ENCODE peak calls at places on chromosomes 7 and 10, in six cellular contexts. One of them, this sample, is unnamed.

GRCh38 chr10:122086416-122087240 is 97.7 kb downstream of the TACC2 start:
- DNase-seq in thyroid gland: no peak
- DNase-seq in OCI-LY7: no peak
- DNase-seq in fibroblast of mammary gland: no peak
- DNase-seq in kidney epithelial cell: no peak
- DNase-seq in endothelial cell of umbilical vein: no peak
- DNase-seq in this sample: no peak

GRCh38 chr7:128743112-128743772 is 4.1 kb downstream of the CALU start:
- DNase-seq in fibroblast of mammary gland: peak
- DNase-seq in kidney epithelial cell: no peak
- DNase-seq in endothelial cell of umbilical vein: no peak
- DNase-seq in thyroid gland: no peak
- DNase-seq in OCI-LY7: no peak
- DNase-seq in this sample: no peak

GRCh38 chr7:95493247-95493646 is 7.5 kb downstream of the ASB4 start:
- DNase-seq in endothelial cell of umbilical vein: no peak
- DNase-seq in thyroid gland: no peak
- DNase-seq in OCI-LY7: no peak
- DNase-seq in fibroblast of mammary gland: peak
- DNase-seq in kidney epithelial cell: no peak
- DNase-seq in this sample: no peak

GRCh38 chr10:416091-416515 is 273.4 kb downstream of the DIP2C start:
- DNase-seq in kidney epithelial cell: no peak
- DNase-seq in OCI-LY7: peak
- DNase-seq in thyroid gland: no peak
- DNase-seq in endothelial cell of umbilical vein: no peak
- DNase-seq in fibroblast of mammary gland: peak
- DNase-seq in this sample: no peak

GRCh38 chr7:115008465-115009114 is 86.7 kb downstream of the MDFIC start:
- DNase-seq in kidney epithelial cell: no peak
- DNase-seq in OCI-LY7: no peak
- DNase-seq in endothelial cell of umbilical vein: no peak
- DNase-seq in fibroblast of mammary gland: peak
- DNase-seq in thyroid gland: peak
- DNase-seq in this sample: peak

GRCh38 chr10:45000764-45001381 is at the start of gene ZNF22:
- DNase-seq in fibroblast of mammary gland: peak
- DNase-seq in OCI-LY7: peak
- DNase-seq in kidney epithelial cell: no peak
- DNase-seq in endothelial cell of umbilical vein: peak
- DNase-seq in thyroid gland: peak
- DNase-seq in this sample: peak

GRCh38 chr7:123823898-123824753 is 20.8 kb upstream of the HYAL4 start:
- DNase-seq in endothelial cell of umbilical vein: no peak
- DNase-seq in fibroblast of mammary gland: no peak
- DNase-seq in kidney epithelial cell: no peak
- DNase-seq in thyroid gland: no peak
- DNase-seq in OCI-LY7: no peak
- DNase-seq in this sample: peak

GRCh38 chr10:131453772-131454634 is 142.5 kb upstream of the TCERG1L start:
- DNase-seq in OCI-LY7: peak
- DNase-seq in endothelial cell of umbilical vein: no peak
- DNase-seq in kidney epithelial cell: no peak
- DNase-seq in fibroblast of mammary gland: peak
- DNase-seq in thyroid gland: peak
- DNase-seq in this sample: peak

GRCh38 chr10:96618648-96619047 is 31.8 kb upstream of the TM9SF3 start:
- DNase-seq in endothelial cell of umbilical vein: no peak
- DNase-seq in thyroid gland: peak
- DNase-seq in fibroblast of mammary gland: no peak
- DNase-seq in kidney epithelial cell: no peak
- DNase-seq in OCI-LY7: no peak
- DNase-seq in this sample: no peak

GRCh38 chr10:3067859-3068179 is 471 bp downstream of the PFKP start:
- DNase-seq in endothelial cell of umbilical vein: no peak
- DNase-seq in fibroblast of mammary gland: no peak
- DNase-seq in OCI-LY7: peak
- DNase-seq in kidney epithelial cell: no peak
- DNase-seq in thyroid gland: no peak
- DNase-seq in this sample: no peak

GRCh38 chr7:132247995-132248618 is 328.2 kb downstream of the PLXNA4 start:
- DNase-seq in OCI-LY7: no peak
- DNase-seq in thyroid gland: no peak
- DNase-seq in fibroblast of mammary gland: no peak
- DNase-seq in kidney epithelial cell: no peak
- DNase-seq in endothelial cell of umbilical vein: no peak
- DNase-seq in this sample: no peak

GRCh38 chr10:131882590-131883451 is 18.0 kb upstream of the PPP2R2D start:
- DNase-seq in thyroid gland: no peak
- DNase-seq in kidney epithelial cell: no peak
- DNase-seq in fibroblast of mammary gland: no peak
- DNase-seq in endothelial cell of umbilical vein: no peak
- DNase-seq in OCI-LY7: no peak
- DNase-seq in this sample: no peak

GRCh38 chr7:133484135-133484534 is 231.3 kb downstream of the EXOC4 start:
- DNase-seq in kidney epithelial cell: peak
- DNase-seq in thyroid gland: no peak
- DNase-seq in OCI-LY7: peak
- DNase-seq in fibroblast of mammary gland: no peak
- DNase-seq in endothelial cell of umbilical vein: no peak
- DNase-seq in this sample: no peak

GRCh38 chr10:77086081-77086480 is 551.5 kb downstream of the KCNMA1 start:
- DNase-seq in OCI-LY7: no peak
- DNase-seq in thyroid gland: no peak
- DNase-seq in kidney epithelial cell: no peak
- DNase-seq in endothelial cell of umbilical vein: no peak
- DNase-seq in fibroblast of mammary gland: no peak
- DNase-seq in this sample: no peak

GRCh38 chr10:4170181-4170580 is 385.2 kb upstream of the KLF6 start:
- DNase-seq in thyroid gland: no peak
- DNase-seq in OCI-LY7: no peak
- DNase-seq in endothelial cell of umbilical vein: no peak
- DNase-seq in fibroblast of mammary gland: no peak
- DNase-seq in kidney epithelial cell: no peak
- DNase-seq in this sample: no peak

GRCh38 chr10:4177826-4178225 is 392.8 kb upstream of the KLF6 start:
- DNase-seq in endothelial cell of umbilical vein: no peak
- DNase-seq in thyroid gland: no peak
- DNase-seq in kidney epithelial cell: no peak
- DNase-seq in fibroblast of mammary gland: no peak
- DNase-seq in OCI-LY7: no peak
- DNase-seq in this sample: no peak

GRCh38 chr10:4176500-4177281 is 391.7 kb upstream of the KLF6 start:
- DNase-seq in thyroid gland: no peak
- DNase-seq in fibroblast of mammary gland: no peak
- DNase-seq in endothelial cell of umbilical vein: no peak
- DNase-seq in kidney epithelial cell: no peak
- DNase-seq in OCI-LY7: no peak
- DNase-seq in this sample: no peak

GRCh38 chr10:4170633-4171314 is 385.8 kb upstream of the KLF6 start:
- DNase-seq in kidney epithelial cell: no peak
- DNase-seq in thyroid gland: no peak
- DNase-seq in OCI-LY7: no peak
- DNase-seq in endothelial cell of umbilical vein: no peak
- DNase-seq in fibroblast of mammary gland: no peak
- DNase-seq in this sample: peak

GRCh38 chr10:4174197-4174596 is 389.2 kb upstream of the KLF6 start:
- DNase-seq in OCI-LY7: no peak
- DNase-seq in fibroblast of mammary gland: peak
- DNase-seq in endothelial cell of umbilical vein: no peak
- DNase-seq in thyroid gland: no peak
- DNase-seq in kidney epithelial cell: no peak
- DNase-seq in this sample: no peak
- TF ChIP-seq CTCF in OCI-LY7: no peak
- TF ChIP-seq CTCF in fibroblast of mammary gland: no peak
- TF ChIP-seq CTCF in endothelial cell of umbilical vein: no peak
- TF ChIP-seq CTCF in thyroid gland: no peak
- TF ChIP-seq CTCF in kidney epithelial cell: no peak
- TF ChIP-seq CTCF in this sample: no peak

GRCh38 chr7:44852590-44852989 is 4.7 kb upstream of the H2AZ2 start:
- DNase-seq in fibroblast of mammary gland: no peak
- DNase-seq in endothelial cell of umbilical vein: no peak
- DNase-seq in thyroid gland: no peak
- DNase-seq in kidney epithelial cell: no peak
- DNase-seq in OCI-LY7: no peak
- DNase-seq in this sample: no peak

GRCh38 chr7:44847509-44847919 is 373 bp downstream of the H2AZ2 start:
- DNase-seq in kidney epithelial cell: peak
- DNase-seq in endothelial cell of umbilical vein: peak
- DNase-seq in thyroid gland: peak
- DNase-seq in fibroblast of mammary gland: peak
- DNase-seq in OCI-LY7: peak
- DNase-seq in this sample: peak

GRCh38 chr7:44847920-44848634 is at the start of gene H2AZ2:
- DNase-seq in kidney epithelial cell: peak
- DNase-seq in thyroid gland: peak
- DNase-seq in endothelial cell of umbilical vein: peak
- DNase-seq in fibroblast of mammary gland: peak
- DNase-seq in OCI-LY7: peak
- DNase-seq in this sample: peak

GRCh38 chr7:44846816-44847508 is 925 bp downstream of the H2AZ2 start:
- DNase-seq in fibroblast of mammary gland: no peak
- DNase-seq in kidney epithelial cell: no peak
- DNase-seq in thyroid gland: no peak
- DNase-seq in OCI-LY7: peak
- DNase-seq in endothelial cell of umbilical vein: peak
- DNase-seq in this sample: no peak

GRCh38 chr7:44849277-44850210 is 1.7 kb upstream of the H2AZ2 start:
- DNase-seq in thyroid gland: no peak
- DNase-seq in endothelial cell of umbilical vein: no peak
- DNase-seq in OCI-LY7: no peak
- DNase-seq in kidney epithelial cell: no peak
- DNase-seq in fibroblast of mammary gland: no peak
- DNase-seq in this sample: no peak
- H3K4me3 ChIP-seq in thyroid gland: no peak
- H3K4me3 ChIP-seq in endothelial cell of umbilical vein: no peak
- H3K4me3 ChIP-seq in OCI-LY7: peak
- H3K4me3 ChIP-seq in kidney epithelial cell: no peak
- H3K4me3 ChIP-seq in fibroblast of mammary gland: peak
- H3K4me3 ChIP-seq in this sample: peak

GRCh38 chr10:99633832-99634231 is 13.6 kb upstream of the SLC25A28 start:
- DNase-seq in endothelial cell of umbilical vein: no peak
- DNase-seq in fibroblast of mammary gland: no peak
- DNase-seq in OCI-LY7: no peak
- DNase-seq in thyroid gland: no peak
- DNase-seq in kidney epithelial cell: no peak
- DNase-seq in this sample: no peak

GRCh38 chr10:99630439-99630838 is 10.2 kb upstream of the SLC25A28 start:
- DNase-seq in kidney epithelial cell: no peak
- DNase-seq in OCI-LY7: peak
- DNase-seq in endothelial cell of umbilical vein: peak
- DNase-seq in thyroid gland: peak
- DNase-seq in fibroblast of mammary gland: peak
- DNase-seq in this sample: peak

GRCh38 chr10:99629625-99629978 is 9.4 kb upstream of the SLC25A28 start:
- DNase-seq in OCI-LY7: no peak
- DNase-seq in endothelial cell of umbilical vein: no peak
- DNase-seq in fibroblast of mammary gland: no peak
- DNase-seq in thyroid gland: no peak
- DNase-seq in kidney epithelial cell: no peak
- DNase-seq in this sample: no peak

GRCh38 chr10:99630991-99631390 is 10.8 kb upstream of the SLC25A28 start:
- DNase-seq in fibroblast of mammary gland: no peak
- DNase-seq in thyroid gland: no peak
- DNase-seq in kidney epithelial cell: no peak
- DNase-seq in OCI-LY7: no peak
- DNase-seq in endothelial cell of umbilical vein: peak
- DNase-seq in this sample: no peak

GRCh38 chr10:99631496-99631895 is 11.3 kb upstream of the SLC25A28 start:
- DNase-seq in fibroblast of mammary gland: peak
- DNase-seq in endothelial cell of umbilical vein: no peak
- DNase-seq in OCI-LY7: no peak
- DNase-seq in kidney epithelial cell: no peak
- DNase-seq in thyroid gland: no peak
- DNase-seq in this sample: no peak
- TF ChIP-seq CTCF in fibroblast of mammary gland: no peak
- TF ChIP-seq CTCF in endothelial cell of umbilical vein: no peak
- TF ChIP-seq CTCF in OCI-LY7: no peak
- TF ChIP-seq CTCF in kidney epithelial cell: no peak
- TF ChIP-seq CTCF in thyroid gland: no peak
- TF ChIP-seq CTCF in this sample: no peak

GRCh38 chr7:99140813-99141212 is 3.1 kb downstream of the SMURF1 start:
- DNase-seq in OCI-LY7: no peak
- DNase-seq in thyroid gland: no peak
- DNase-seq in endothelial cell of umbilical vein: no peak
- DNase-seq in kidney epithelial cell: no peak
- DNase-seq in fibroblast of mammary gland: no peak
- DNase-seq in this sample: no peak
- H3K4me3 ChIP-seq in OCI-LY7: no peak
- H3K4me3 ChIP-seq in thyroid gland: no peak
- H3K4me3 ChIP-seq in endothelial cell of umbilical vein: peak
- H3K4me3 ChIP-seq in kidney epithelial cell: no peak
- H3K4me3 ChIP-seq in fibroblast of mammary gland: peak
- H3K4me3 ChIP-seq in this sample: no peak

GRCh38 chr10:110192552-110192951 is 14.9 kb upstream of the MXI1 start:
- DNase-seq in fibroblast of mammary gland: peak
- DNase-seq in endothelial cell of umbilical vein: no peak
- DNase-seq in OCI-LY7: no peak
- DNase-seq in thyroid gland: no peak
- DNase-seq in kidney epithelial cell: no peak
- DNase-seq in this sample: peak
- TF ChIP-seq CTCF in fibroblast of mammary gland: peak
- TF ChIP-seq CTCF in endothelial cell of umbilical vein: no peak
- TF ChIP-seq CTCF in OCI-LY7: peak
- TF ChIP-seq CTCF in thyroid gland: no peak
- TF ChIP-seq CTCF in kidney epithelial cell: peak
- TF ChIP-seq CTCF in this sample: peak

GRCh38 chr10:8049874-8050560 is 4.5 kb upstream of the GATA3 start:
- DNase-seq in thyroid gland: no peak
- DNase-seq in OCI-LY7: no peak
- DNase-seq in fibroblast of mammary gland: no peak
- DNase-seq in endothelial cell of umbilical vein: peak
- DNase-seq in kidney epithelial cell: no peak
- DNase-seq in this sample: no peak
- H3K4me3 ChIP-seq in thyroid gland: peak
- H3K4me3 ChIP-seq in OCI-LY7: no peak
- H3K4me3 ChIP-seq in fibroblast of mammary gland: no peak
- H3K4me3 ChIP-seq in endothelial cell of umbilical vein: peak
- H3K4me3 ChIP-seq in kidney epithelial cell: peak
- H3K4me3 ChIP-seq in this sample: no peak

DNA sequence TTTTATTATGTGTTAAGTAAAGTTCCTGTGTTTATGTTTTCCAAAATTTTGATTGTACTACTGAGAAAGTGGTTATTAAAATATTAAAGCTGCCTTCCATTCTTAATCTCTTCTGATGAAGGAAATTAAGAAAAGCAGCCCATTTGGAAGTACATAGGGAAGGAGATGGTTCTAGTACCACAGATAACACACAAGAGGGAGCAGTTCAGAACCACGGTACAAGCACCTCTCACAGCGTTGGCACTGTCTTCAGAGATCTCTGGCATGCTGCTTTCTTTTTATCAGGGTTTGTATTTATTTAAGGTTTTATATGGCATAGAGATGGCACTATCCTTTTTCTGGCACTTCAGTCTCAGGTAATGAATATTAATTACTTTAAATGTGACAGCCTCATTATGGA is 111.6 kb downstream of the PHTF2 start:
- DNase-seq in OCI-LY7: peak
- DNase-seq in fibroblast of mammary gland: peak
- DNase-seq in endothelial cell of umbilical vein: no peak
- DNase-seq in thyroid gland: no peak
- DNase-seq in kidney epithelial cell: no peak
- DNase-seq in this sample: no peak
- TF ChIP-seq CTCF in OCI-LY7: peak
- TF ChIP-seq CTCF in fibroblast of mammary gland: peak
- TF ChIP-seq CTCF in endothelial cell of umbilical vein: no peak
- TF ChIP-seq CTCF in thyroid gland: no peak
- TF ChIP-seq CTCF in kidney epithelial cell: no peak
- TF ChIP-seq CTCF in this sample: no peak

GRCh38 chr7:91942312-91942711 is 1.6 kb downstream of the AKAP9 start:
- DNase-seq in OCI-LY7: peak
- DNase-seq in thyroid gland: no peak
- DNase-seq in fibroblast of mammary gland: no peak
- DNase-seq in kidney epithelial cell: no peak
- DNase-seq in endothelial cell of umbilical vein: no peak
- DNase-seq in this sample: no peak
- H3K4me3 ChIP-seq in OCI-LY7: peak
- H3K4me3 ChIP-seq in thyroid gland: no peak
- H3K4me3 ChIP-seq in fibroblast of mammary gland: peak
- H3K4me3 ChIP-seq in kidney epithelial cell: peak
- H3K4me3 ChIP-seq in endothelial cell of umbilical vein: peak
- H3K4me3 ChIP-seq in this sample: peak